ENCODE peak calls at places on chromosomes 7 and 10, in four cellular contexts. One of them, this sample, is unnamed.

GRCh38 chr10:14507156-14507555 is 176.4 kb upstream of the FRMD4A start:
- DNase-seq in heart left ventricle: no peak
- DNase-seq in hepatocyte: no peak
- DNase-seq in GM23248: no peak
- DNase-seq in this sample: no peak

GRCh38 chr7:20241491-20242261 is 24.5 kb upstream of the MACC1 start:
- DNase-seq in heart left ventricle: no peak
- DNase-seq in hepatocyte: no peak
- DNase-seq in GM23248: peak; percentile 77
- DNase-seq in this sample: no peak

GRCh38 chr10:126524526-126524925 is 136.2 kb upstream of the ADAM12 start:
- DNase-seq in heart left ventricle: no peak
- DNase-seq in hepatocyte: no peak
- DNase-seq in GM23248: no peak
- DNase-seq in this sample: no peak

GRCh38 chr10:119521443-119522204 is 20.9 kb downstream of the RGS10 start:
- DNase-seq in heart left ventricle: no peak
- DNase-seq in hepatocyte: no peak
- DNase-seq in GM23248: peak; percentile 89
- DNase-seq in this sample: peak; percentile 50

GRCh38 chr10:31340343-31340742 is 21.3 kb downstream of the ZEB1 start:
- DNase-seq in heart left ventricle: no peak
- DNase-seq in hepatocyte: peak; percentile 5
- DNase-seq in GM23248: no peak
- DNase-seq in this sample: no peak

GRCh38 chr7:136976504-136977251 is 108.2 kb downstream of the CHRM2 start:
- DNase-seq in heart left ventricle: no peak
- DNase-seq in hepatocyte: no peak
- DNase-seq in GM23248: peak; percentile 4
- DNase-seq in this sample: peak; percentile 2

GRCh38 chr10:68578945-68579344 is 18.8 kb downstream of the TET1 start:
- DNase-seq in heart left ventricle: no peak
- DNase-seq in hepatocyte: no peak
- DNase-seq in GM23248: no peak
- DNase-seq in this sample: no peak

GRCh38 chr7:143391462-143392404 is 10.6 kb downstream of the ZYX start:
- DNase-seq in heart left ventricle: peak; percentile 78
- DNase-seq in hepatocyte: no peak
- DNase-seq in GM23248: peak; percentile 89
- DNase-seq in this sample: peak; percentile 58

GRCh38 chr10:75662715-75663114 is 231.3 kb downstream of the LRMDA start:
- DNase-seq in heart left ventricle: peak; percentile 48
- DNase-seq in hepatocyte: peak; percentile 27
- DNase-seq in GM23248: peak; percentile 48
- DNase-seq in this sample: no peak

GRCh38 chr7:77360969-77361368 is 55.2 kb downstream of the GSAP start:
- DNase-seq in heart left ventricle: no peak
- DNase-seq in hepatocyte: no peak
- DNase-seq in GM23248: no peak
- DNase-seq in this sample: no peak

GRCh38 chr7:67724955-67725354 is 728.3 kb downstream of the TYW1 start:
- DNase-seq in heart left ventricle: no peak
- DNase-seq in hepatocyte: no peak
- DNase-seq in GM23248: no peak
- DNase-seq in this sample: no peak

GRCh38 chr10:119538632-119539358 is 3.7 kb downstream of the RGS10 start:
- DNase-seq in heart left ventricle: no peak
- DNase-seq in hepatocyte: no peak
- DNase-seq in GM23248: peak; percentile 30
- DNase-seq in this sample: peak; percentile 55

GRCh38 chr10:102673961-102674511 is 29.8 kb downstream of the TRIM8 start:
- DNase-seq in heart left ventricle: peak; percentile 86
- DNase-seq in hepatocyte: peak; percentile 52
- DNase-seq in GM23248: peak; percentile 74
- DNase-seq in this sample: peak; percentile 72

GRCh38 chr7:18498327-18498726 is 2.8 kb downstream of the HDAC9 start:
- DNase-seq in heart left ventricle: no peak
- DNase-seq in hepatocyte: no peak
- DNase-seq in GM23248: no peak
- DNase-seq in this sample: no peak

GRCh38 chr10:81127931-81128330 is 590.2 kb downstream of the SH2D4B start:
- DNase-seq in heart left ventricle: no peak
- DNase-seq in hepatocyte: no peak
- DNase-seq in GM23248: no peak
- DNase-seq in this sample: no peak

GRCh38 chr10:123103944-123104343 is 31.8 kb upstream of the HMX3 start:
- DNase-seq in heart left ventricle: no peak
- DNase-seq in hepatocyte: no peak
- DNase-seq in GM23248: no peak
- DNase-seq in this sample: no peak

GRCh38 chr7:5677538-5678294 is 103.7 kb downstream of the RNF216 start:
- DNase-seq in heart left ventricle: peak; percentile 62
- DNase-seq in hepatocyte: peak; percentile 62
- DNase-seq in GM23248: peak; percentile 86
- DNase-seq in this sample: peak; percentile 78

GRCh38 chr7:1291846-1292765 is 59.4 kb downstream of the UNCX start:
- DNase-seq in heart left ventricle: no peak
- DNase-seq in hepatocyte: no peak
- DNase-seq in GM23248: no peak
- DNase-seq in this sample: no peak

GRCh38 chr7:42624471-42624870 is 287.4 kb downstream of the C7orf25 start:
- DNase-seq in heart left ventricle: no peak
- DNase-seq in hepatocyte: no peak
- DNase-seq in GM23248: peak; percentile 47
- DNase-seq in this sample: no peak

GRCh38 chr10:125064681-125065492 is 95.5 kb downstream of the CTBP2 start:
- DNase-seq in heart left ventricle: no peak
- DNase-seq in hepatocyte: peak; percentile 61
- DNase-seq in GM23248: peak; percentile 73
- DNase-seq in this sample: no peak

GRCh38 chr7:55387062-55387965 is 22.2 kb downstream of the LANCL2 start:
- DNase-seq in heart left ventricle: no peak
- DNase-seq in hepatocyte: no peak
- DNase-seq in GM23248: no peak
- DNase-seq in this sample: no peak

GRCh38 chr10:12726971-12727831 is 274.3 kb downstream of the CCDC3 start:
- DNase-seq in heart left ventricle: no peak
- DNase-seq in hepatocyte: no peak
- DNase-seq in GM23248: no peak
- DNase-seq in this sample: no peak

GRCh38 chr7:29319719-29320521 is 125.3 kb downstream of the CHN2 start:
- DNase-seq in heart left ventricle: no peak
- DNase-seq in hepatocyte: no peak
- DNase-seq in GM23248: peak; percentile 53
- DNase-seq in this sample: peak; percentile 33

GRCh38 chr7:149854611-149855367 is 16.6 kb downstream of the ZNF862 start:
- DNase-seq in heart left ventricle: peak; percentile 78
- DNase-seq in hepatocyte: peak; percentile 84
- DNase-seq in GM23248: peak; percentile 63
- DNase-seq in this sample: peak; percentile 78

GRCh38 chr10:6928531-6929080 is 348.5 kb upstream of the PRKCQ start:
- DNase-seq in heart left ventricle: no peak
- DNase-seq in hepatocyte: no peak
- DNase-seq in GM23248: peak; percentile 4
- DNase-seq in this sample: no peak

GRCh38 chr10:61286695-61287094 is 166.5 kb downstream of the TMEM26 start:
- DNase-seq in heart left ventricle: no peak
- DNase-seq in hepatocyte: no peak
- DNase-seq in GM23248: no peak
- DNase-seq in this sample: no peak

GRCh38 chr10:61283066-61283465 is 170.1 kb downstream of the TMEM26 start:
- DNase-seq in heart left ventricle: no peak
- DNase-seq in hepatocyte: no peak
- DNase-seq in GM23248: peak; percentile 53
- DNase-seq in this sample: no peak

GRCh38 chr10:61284222-61284890 is 168.8 kb downstream of the TMEM26 start:
- DNase-seq in heart left ventricle: no peak
- DNase-seq in hepatocyte: peak; percentile 80
- DNase-seq in GM23248: peak; percentile 82
- DNase-seq in this sample: no peak

GRCh38 chr10:61285749-61286148 is 167.4 kb downstream of the TMEM26 start:
- DNase-seq in heart left ventricle: no peak
- DNase-seq in hepatocyte: no peak
- DNase-seq in GM23248: peak; percentile 36
- DNase-seq in this sample: no peak

DNA sequence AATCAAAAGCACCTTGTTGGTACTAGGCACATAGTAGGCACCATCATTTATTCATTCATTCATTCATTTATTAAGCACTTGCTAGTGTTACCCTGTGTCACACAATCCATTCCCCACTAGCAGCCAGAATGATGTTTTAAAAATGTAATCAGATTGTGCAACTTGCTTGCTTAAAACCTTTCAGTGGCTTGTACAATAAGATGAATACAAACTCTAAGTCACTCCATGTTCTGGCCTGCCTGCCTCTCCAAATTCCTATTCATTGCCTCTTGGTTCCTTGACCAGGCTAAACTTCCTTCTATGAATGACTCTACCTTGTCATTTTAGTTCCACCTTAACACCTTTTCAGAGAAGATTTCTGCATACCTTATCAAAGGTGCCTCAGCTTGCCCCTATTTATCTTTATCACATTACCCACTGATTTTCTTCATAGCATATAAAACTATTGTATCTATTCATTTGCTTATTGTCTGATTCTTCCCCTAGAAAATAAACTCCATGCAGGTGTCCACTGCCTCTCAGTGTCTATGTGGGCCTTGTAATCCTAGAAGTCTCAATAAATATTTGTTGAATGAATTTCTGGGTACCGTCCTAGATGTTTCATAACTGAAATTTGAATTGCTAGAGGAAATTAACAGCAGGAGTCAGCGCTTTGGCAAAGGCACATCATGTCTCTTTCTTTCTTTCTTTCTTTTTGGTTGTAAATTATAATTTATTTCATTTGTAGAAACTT is 169.5 kb downstream of the TMEM26 start:
- DNase-seq in heart left ventricle: no peak
- DNase-seq in hepatocyte: no peak
- DNase-seq in GM23248: peak; percentile 48
- DNase-seq in this sample: no peak
- H3K4me3 ChIP-seq in heart left ventricle: no peak overlapping the region
- H3K4me3 ChIP-seq in hepatocyte: no peak overlapping the region
- H3K4me3 ChIP-seq in GM23248: peak overlapping the region; percentile 60
- H3K4me3 ChIP-seq in this sample: no peak overlapping the region

GRCh38 chr7:33854951-33855350 is 50.4 kb upstream of the BMPER start:
- DNase-seq in heart left ventricle: no peak
- DNase-seq in hepatocyte: no peak
- DNase-seq in GM23248: peak; percentile 84
- DNase-seq in this sample: no peak
- H3K27me3 ChIP-seq in heart left ventricle: no peaks in the 10 kb centered on the region
- H3K27me3 ChIP-seq in hepatocyte: no peaks in the 10 kb centered on the region
- H3K27me3 ChIP-seq in GM23248: no peaks in the 10 kb centered on the region
- H3K27me3 ChIP-seq in this sample: no peaks in the 10 kb centered on the region

GRCh38 chr7:155773531-155773930 is 38.7 kb downstream of the SHH start:
- DNase-seq in heart left ventricle: no peak
- DNase-seq in hepatocyte: peak; percentile 50
- DNase-seq in GM23248: no peak
- DNase-seq in this sample: no peak
- H3K36me3 ChIP-seq in heart left ventricle: peaks cover 25% of the 10 kb centered on the region
- H3K36me3 ChIP-seq in hepatocyte: no peaks in the 10 kb centered on the region
- H3K36me3 ChIP-seq in GM23248: peaks cover 19% of the 10 kb centered on the region
- H3K36me3 ChIP-seq in this sample: peaks cover 22% of the 10 kb centered on the region

GRCh38 chr10:113573368-113573767 is 20.5 kb downstream of the HABP2 start:
- DNase-seq in heart left ventricle: no peak
- DNase-seq in hepatocyte: no peak
- DNase-seq in GM23248: no peak
- DNase-seq in this sample: no peak
- H3K4me3 ChIP-seq in heart left ventricle: no peak overlapping the region
- H3K4me3 ChIP-seq in hepatocyte: no peak overlapping the region
- H3K4me3 ChIP-seq in GM23248: no peak overlapping the region
- H3K4me3 ChIP-seq in this sample: no peak overlapping the region

GRCh38 chr7:155448632-155449007 is 9.3 kb upstream of the EN2 start:
- DNase-seq in heart left ventricle: no peak
- DNase-seq in hepatocyte: no peak
- DNase-seq in GM23248: no peak
- DNase-seq in this sample: peak; percentile 88
- H3K27me3 ChIP-seq in heart left ventricle: peaks cover 63% of the 10 kb centered on the region
- H3K27me3 ChIP-seq in hepatocyte: peaks cover 95% of the 10 kb centered on the region
- H3K27me3 ChIP-seq in GM23248: peaks cover 72% of the 10 kb centered on the region
- H3K27me3 ChIP-seq in this sample: peaks cover 82% of the 10 kb centered on the region

GRCh38 chr7:100818366-100818765 is 9.0 kb downstream of the EPHB4 start:
- DNase-seq in heart left ventricle: no peak
- DNase-seq in hepatocyte: no peak
- DNase-seq in GM23248: no peak
- DNase-seq in this sample: peak; percentile 39
- H3K36me3 ChIP-seq in heart left ventricle: peaks cover 3% of the 10 kb centered on the region
- H3K36me3 ChIP-seq in hepatocyte: no peaks in the 10 kb centered on the region
- H3K36me3 ChIP-seq in GM23248: peaks cover 9% of the 10 kb centered on the region
- H3K36me3 ChIP-seq in this sample: peaks cover 62% of the 10 kb centered on the region

GRCh38 chr10:110110338-110110737 is 97.1 kb upstream of the MXI1 start:
- DNase-seq in heart left ventricle: no peak
- DNase-seq in hepatocyte: no peak
- DNase-seq in GM23248: no peak
- DNase-seq in this sample: no peak
- H3K4me3 ChIP-seq in heart left ventricle: no peak overlapping the region
- H3K4me3 ChIP-seq in hepatocyte: no peak overlapping the region
- H3K4me3 ChIP-seq in GM23248: no peak overlapping the region
- H3K4me3 ChIP-seq in this sample: no peak overlapping the region

This sample was measured in H7.